ENCODE peak calls at places on chromosomes 1 and 21, in ten cellular contexts. One of them, this sample, is unnamed.

GRCh38 chr1:39800471-39800835 is 11.8 kb upstream of the BMP8B start:
- DNase-seq in endothelial cell: no peak
- DNase-seq in IMR-90: no peak
- DNase-seq in lower lobe of right lung: no peak
- DNase-seq in astrocyte of the spinal cord: no peak
- DNase-seq in HFF-Myc: no peak
- DNase-seq in AG04449: no peak
- DNase-seq in OCI-LY7: no peak
- DNase-seq in GM13977: no peak
- DNase-seq in psoas muscle: no peak
- DNase-seq in this sample: no peak

GRCh38 chr1:216983823-216984222 is 260.6 kb upstream of the ESRRG start:
- DNase-seq in endothelial cell: no peak
- DNase-seq in IMR-90: no peak
- DNase-seq in lower lobe of right lung: no peak
- DNase-seq in astrocyte of the spinal cord: no peak
- DNase-seq in HFF-Myc: no peak
- DNase-seq in AG04449: no peak
- DNase-seq in OCI-LY7: no peak
- DNase-seq in GM13977: no peak
- DNase-seq in psoas muscle: no peak
- DNase-seq in this sample: no peak

GRCh38 chr21:46001821-46002681 is 20.5 kb downstream of the COL6A1 start:
- DNase-seq in endothelial cell: no peak
- DNase-seq in IMR-90: no peak
- DNase-seq in lower lobe of right lung: peak; percentile 45
- DNase-seq in astrocyte of the spinal cord: no peak
- DNase-seq in HFF-Myc: no peak
- DNase-seq in AG04449: no peak
- DNase-seq in OCI-LY7: no peak
- DNase-seq in GM13977: no peak
- DNase-seq in psoas muscle: peak; percentile 45
- DNase-seq in this sample: peak; percentile 91

GRCh38 chr1:248714248-248714647 is 11.7 kb upstream of the OR14I1 start:
- DNase-seq in endothelial cell: no peak
- DNase-seq in IMR-90: no peak
- DNase-seq in lower lobe of right lung: no peak
- DNase-seq in astrocyte of the spinal cord: peak; percentile 9
- DNase-seq in HFF-Myc: no peak
- DNase-seq in AG04449: no peak
- DNase-seq in OCI-LY7: peak; percentile 4
- DNase-seq in GM13977: no peak
- DNase-seq in psoas muscle: no peak
- DNase-seq in this sample: no peak

GRCh38 chr1:110064576-110065337 is 5.7 kb downstream of the ALX3 start:
- DNase-seq in endothelial cell: no peak
- DNase-seq in IMR-90: no peak
- DNase-seq in lower lobe of right lung: no peak
- DNase-seq in astrocyte of the spinal cord: no peak
- DNase-seq in HFF-Myc: no peak
- DNase-seq in AG04449: no peak
- DNase-seq in OCI-LY7: no peak
- DNase-seq in GM13977: no peak
- DNase-seq in psoas muscle: no peak
- DNase-seq in this sample: no peak

GRCh38 chr1:198465201-198466144 is 75.0 kb downstream of the ATP6V1G3 start:
- DNase-seq in endothelial cell: no peak
- DNase-seq in IMR-90: peak; percentile 70
- DNase-seq in lower lobe of right lung: no peak
- DNase-seq in astrocyte of the spinal cord: peak; percentile 75
- DNase-seq in HFF-Myc: peak; percentile 43
- DNase-seq in AG04449: peak; percentile 49
- DNase-seq in OCI-LY7: peak; percentile 62
- DNase-seq in GM13977: peak; percentile 23
- DNase-seq in psoas muscle: no peak
- DNase-seq in this sample: no peak

GRCh38 chr1:18732686-18733085 is 102.0 kb downstream of the PAX7 start:
- DNase-seq in endothelial cell: no peak
- DNase-seq in IMR-90: no peak
- DNase-seq in lower lobe of right lung: no peak
- DNase-seq in astrocyte of the spinal cord: no peak
- DNase-seq in HFF-Myc: no peak
- DNase-seq in AG04449: no peak
- DNase-seq in OCI-LY7: no peak
- DNase-seq in GM13977: peak; percentile 16
- DNase-seq in psoas muscle: no peak
- DNase-seq in this sample: no peak

GRCh38 chr1:24191860-24192259 is 4.8 kb upstream of the IFNLR1 start:
- DNase-seq in endothelial cell: no peak
- DNase-seq in IMR-90: peak; percentile 66
- DNase-seq in lower lobe of right lung: no peak
- DNase-seq in astrocyte of the spinal cord: peak; percentile 37
- DNase-seq in HFF-Myc: no peak
- DNase-seq in AG04449: no peak
- DNase-seq in OCI-LY7: no peak
- DNase-seq in GM13977: peak; percentile 83
- DNase-seq in psoas muscle: no peak
- DNase-seq in this sample: no peak

GRCh38 chr21:42145569-42146250 is 73.2 kb upstream of the ABCG1 start:
- DNase-seq in endothelial cell: peak; percentile 66
- DNase-seq in IMR-90: peak; percentile 54
- DNase-seq in lower lobe of right lung: peak; percentile 60
- DNase-seq in astrocyte of the spinal cord: peak; percentile 45
- DNase-seq in HFF-Myc: no peak
- DNase-seq in AG04449: no peak
- DNase-seq in OCI-LY7: peak; percentile 79
- DNase-seq in GM13977: peak; percentile 94
- DNase-seq in psoas muscle: peak; percentile 66
- DNase-seq in this sample: no peak

GRCh38 chr21:32717851-32718316 is 9.9 kb downstream of the SYNJ1 start:
- DNase-seq in endothelial cell: no peak
- DNase-seq in IMR-90: peak; percentile 1
- DNase-seq in lower lobe of right lung: no peak
- DNase-seq in astrocyte of the spinal cord: peak; percentile 40
- DNase-seq in HFF-Myc: no peak
- DNase-seq in AG04449: no peak
- DNase-seq in OCI-LY7: no peak
- DNase-seq in GM13977: no peak
- DNase-seq in psoas muscle: no peak
- DNase-seq in this sample: no peak

GRCh38 chr1:203597386-203598040 is 29.1 kb upstream of the ATP2B4 start:
- DNase-seq in endothelial cell: no peak
- DNase-seq in IMR-90: no peak
- DNase-seq in lower lobe of right lung: no peak
- DNase-seq in astrocyte of the spinal cord: no peak
- DNase-seq in HFF-Myc: no peak
- DNase-seq in AG04449: no peak
- DNase-seq in OCI-LY7: no peak
- DNase-seq in GM13977: no peak
- DNase-seq in psoas muscle: no peak
- DNase-seq in this sample: no peak

GRCh38 chr1:112375701-112376100 is 20.3 kb upstream of the CTTNBP2NL start:
- DNase-seq in endothelial cell: no peak
- DNase-seq in IMR-90: no peak
- DNase-seq in lower lobe of right lung: no peak
- DNase-seq in astrocyte of the spinal cord: no peak
- DNase-seq in HFF-Myc: no peak
- DNase-seq in AG04449: no peak
- DNase-seq in OCI-LY7: no peak
- DNase-seq in GM13977: no peak
- DNase-seq in psoas muscle: no peak
- DNase-seq in this sample: no peak

GRCh38 chr1:22275626-22276395 is 132.9 kb upstream of the WNT4 start:
- DNase-seq in endothelial cell: peak; percentile 83
- DNase-seq in IMR-90: peak; percentile 49
- DNase-seq in lower lobe of right lung: peak; percentile 72
- DNase-seq in astrocyte of the spinal cord: peak; percentile 45
- DNase-seq in HFF-Myc: peak; percentile 12
- DNase-seq in AG04449: no peak
- DNase-seq in OCI-LY7: peak; percentile 29
- DNase-seq in GM13977: peak; percentile 84
- DNase-seq in psoas muscle: peak; percentile 65
- DNase-seq in this sample: peak; percentile 70

GRCh38 chr1:205284420-205285144 is 37.0 kb downstream of the NUAK2 start:
- DNase-seq in endothelial cell: peak; percentile 53
- DNase-seq in IMR-90: peak; percentile 99
- DNase-seq in lower lobe of right lung: peak; percentile 93
- DNase-seq in astrocyte of the spinal cord: peak; percentile 99
- DNase-seq in HFF-Myc: peak; percentile 87
- DNase-seq in AG04449: peak; percentile 94
- DNase-seq in OCI-LY7: peak; percentile 92
- DNase-seq in GM13977: peak; percentile 65
- DNase-seq in psoas muscle: peak; percentile 95
- DNase-seq in this sample: no peak

GRCh38 chr1:100606438-100606837 is 68.5 kb downstream of the GPR88 start:
- DNase-seq in endothelial cell: peak; percentile 7
- DNase-seq in IMR-90: peak; percentile 74
- DNase-seq in lower lobe of right lung: no peak
- DNase-seq in astrocyte of the spinal cord: peak; percentile 71
- DNase-seq in HFF-Myc: no peak
- DNase-seq in AG04449: no peak
- DNase-seq in OCI-LY7: peak; percentile 2
- DNase-seq in GM13977: no peak
- DNase-seq in psoas muscle: no peak
- DNase-seq in this sample: no peak

GRCh38 chr1:86913399-86913895 is 479 bp downstream of the SELENOF start:
- DNase-seq in endothelial cell: peak; percentile 11
- DNase-seq in IMR-90: peak; percentile 48
- DNase-seq in lower lobe of right lung: no peak
- DNase-seq in astrocyte of the spinal cord: peak; percentile 63
- DNase-seq in HFF-Myc: no peak
- DNase-seq in AG04449: no peak
- DNase-seq in OCI-LY7: peak; percentile 78
- DNase-seq in GM13977: no peak
- DNase-seq in psoas muscle: no peak
- DNase-seq in this sample: no peak

GRCh38 chr1:46525253-46525983 is 26.0 kb downstream of the KNCN start:
- DNase-seq in endothelial cell: no peak
- DNase-seq in IMR-90: no peak
- DNase-seq in lower lobe of right lung: peak; percentile 15
- DNase-seq in astrocyte of the spinal cord: no peak
- DNase-seq in HFF-Myc: no peak
- DNase-seq in AG04449: no peak
- DNase-seq in OCI-LY7: no peak
- DNase-seq in GM13977: no peak
- DNase-seq in psoas muscle: peak; percentile 33
- DNase-seq in this sample: peak; percentile 58

GRCh38 chr1:206001476-206001888 is 1.7 kb downstream of the RAB7B start:
- DNase-seq in endothelial cell: no peak
- DNase-seq in IMR-90: peak; percentile 97
- DNase-seq in lower lobe of right lung: no peak
- DNase-seq in astrocyte of the spinal cord: peak; percentile 92
- DNase-seq in HFF-Myc: peak; percentile 84
- DNase-seq in AG04449: peak; percentile 80
- DNase-seq in OCI-LY7: no peak
- DNase-seq in GM13977: no peak
- DNase-seq in psoas muscle: no peak
- DNase-seq in this sample: no peak

GRCh38 chr1:201597551-201598230 is 58.8 kb downstream of the NAV1 start:
- DNase-seq in endothelial cell: peak; percentile 69
- DNase-seq in IMR-90: no peak
- DNase-seq in lower lobe of right lung: peak; percentile 92
- DNase-seq in astrocyte of the spinal cord: no peak
- DNase-seq in HFF-Myc: no peak
- DNase-seq in AG04449: no peak
- DNase-seq in OCI-LY7: no peak
- DNase-seq in GM13977: no peak
- DNase-seq in psoas muscle: peak; percentile 59
- DNase-seq in this sample: no peak
- TF ChIP-seq CTCF in endothelial cell: no peak
- TF ChIP-seq CTCF in IMR-90: no peak
- TF ChIP-seq CTCF in lower lobe of right lung: no peak
- TF ChIP-seq CTCF in astrocyte of the spinal cord: no peak
- TF ChIP-seq CTCF in HFF-Myc: no peak
- TF ChIP-seq CTCF in AG04449: no peak
- TF ChIP-seq CTCF in OCI-LY7: no peak
- TF ChIP-seq CTCF in GM13977: no peak
- TF ChIP-seq CTCF in psoas muscle: no peak
- TF ChIP-seq CTCF in this sample: no peak

GRCh38 chr1:107748529-107748928 is 216.5 kb downstream of the VAV3 start:
- DNase-seq in endothelial cell: no peak
- DNase-seq in IMR-90: peak; percentile 1
- DNase-seq in lower lobe of right lung: no peak
- DNase-seq in astrocyte of the spinal cord: peak; percentile 28
- DNase-seq in HFF-Myc: no peak
- DNase-seq in AG04449: peak; percentile 5
- DNase-seq in OCI-LY7: peak; percentile 30
- DNase-seq in GM13977: no peak
- DNase-seq in psoas muscle: no peak
- DNase-seq in this sample: no peak
- TF ChIP-seq CTCF in endothelial cell: no peak
- TF ChIP-seq CTCF in IMR-90: peak; percentile 15
- TF ChIP-seq CTCF in lower lobe of right lung: no peak
- TF ChIP-seq CTCF in astrocyte of the spinal cord: peak; percentile 39
- TF ChIP-seq CTCF in HFF-Myc: peak; percentile 5
- TF ChIP-seq CTCF in AG04449: peak; percentile 23
- TF ChIP-seq CTCF in OCI-LY7: peak; percentile 72
- TF ChIP-seq CTCF in GM13977: peak; percentile 23
- TF ChIP-seq CTCF in psoas muscle: no peak
- TF ChIP-seq CTCF in this sample: peak; percentile 75

GRCh38 chr1:234691567-234691966 is 81.6 kb upstream of the IRF2BP2 start:
- DNase-seq in endothelial cell: no peak
- DNase-seq in IMR-90: peak; percentile 50
- DNase-seq in lower lobe of right lung: no peak
- DNase-seq in astrocyte of the spinal cord: peak; percentile 15
- DNase-seq in HFF-Myc: no peak
- DNase-seq in AG04449: no peak
- DNase-seq in OCI-LY7: peak; percentile 13
- DNase-seq in GM13977: no peak
- DNase-seq in psoas muscle: no peak
- DNase-seq in this sample: no peak
- TF ChIP-seq CTCF in endothelial cell: peak; percentile 28
- TF ChIP-seq CTCF in IMR-90: peak; percentile 38
- TF ChIP-seq CTCF in lower lobe of right lung: no peak
- TF ChIP-seq CTCF in astrocyte of the spinal cord: peak; percentile 18
- TF ChIP-seq CTCF in HFF-Myc: peak; percentile 5
- TF ChIP-seq CTCF in AG04449: peak; percentile 19
- TF ChIP-seq CTCF in OCI-LY7: peak; percentile 51
- TF ChIP-seq CTCF in GM13977: no peak
- TF ChIP-seq CTCF in psoas muscle: no peak
- TF ChIP-seq CTCF in this sample: peak; percentile 41

DNA sequence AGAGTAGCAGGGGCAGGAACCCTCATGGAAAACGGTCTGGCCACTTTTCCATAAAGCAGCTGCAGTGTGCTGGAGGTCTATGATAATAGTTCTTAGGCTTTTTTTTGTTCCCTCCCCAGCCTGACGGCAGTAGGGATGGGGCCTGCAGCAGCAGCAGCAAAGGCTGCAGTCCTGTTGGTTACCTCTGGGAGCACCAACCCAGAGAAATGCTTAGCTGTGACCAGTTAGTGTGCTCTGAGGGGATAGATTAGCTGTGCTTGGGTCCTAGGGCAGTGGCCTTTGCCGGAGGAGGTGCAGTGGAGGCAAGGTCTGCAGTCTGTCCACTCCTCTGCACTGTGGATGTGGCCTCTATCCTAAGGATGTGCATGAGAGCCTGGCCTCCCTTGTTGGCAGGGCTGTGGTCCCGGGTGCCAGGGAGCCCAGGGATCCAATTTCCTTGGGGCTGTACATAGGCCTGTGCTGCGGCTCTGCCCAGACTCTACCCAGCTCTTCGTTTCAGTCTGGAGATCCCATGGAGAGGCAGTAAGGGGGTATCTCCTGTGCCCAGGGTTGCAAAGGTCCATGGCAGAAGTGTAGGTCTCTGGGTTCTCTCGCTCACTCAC is 322.7 kb downstream of the PTBP2 start:
- DNase-seq in endothelial cell: no peak
- DNase-seq in IMR-90: no peak
- DNase-seq in lower lobe of right lung: no peak
- DNase-seq in astrocyte of the spinal cord: no peak
- DNase-seq in HFF-Myc: no peak
- DNase-seq in AG04449: no peak
- DNase-seq in OCI-LY7: no peak
- DNase-seq in GM13977: no peak
- DNase-seq in psoas muscle: no peak
- DNase-seq in this sample: peak; percentile 41
- TF ChIP-seq CTCF in endothelial cell: no peak
- TF ChIP-seq CTCF in IMR-90: no peak
- TF ChIP-seq CTCF in lower lobe of right lung: no peak
- TF ChIP-seq CTCF in astrocyte of the spinal cord: no peak
- TF ChIP-seq CTCF in HFF-Myc: no peak
- TF ChIP-seq CTCF in AG04449: no peak
- TF ChIP-seq CTCF in OCI-LY7: no peak
- TF ChIP-seq CTCF in GM13977: no peak
- TF ChIP-seq CTCF in psoas muscle: no peak
- TF ChIP-seq CTCF in this sample: no peak

This sample was measured in chondrocyte.